ENCODE peak calls at places on chromosomes 13 and 19, in six cellular contexts. D is epithelial cell of esophagus; T is suprapubic skin; U is stimulated activated CD8-positive, alpha-beta memory T cell treated with anti-CD3 and anti-CD28 coated beads, Interleukin-2, amount 100 ng/mL, for 48 hours; J is HL-60; R is RPMI8226. H is an unnamed sample.

GRCh38 chr19:51203941-51204720 is 20.7 kb upstream of the CD33 start:
- DNase-seq in D (no peak), T (no peak), U (no peak), J (peak), R (no peak), H (no peak)

GRCh38 chr13:29162638-29163037 is 342.5 kb downstream of the MTUS2 start:
- DNase-seq in D (no peak), T (no peak), U (no peak), J (no peak), R (peak), H (no peak)

GRCh38 chr19:19662344-19662743 is 1.1 kb downstream of the ATP13A1 start:
- DNase-seq in D (no peak), T (no peak), U (no peak), J (no peak), R (no peak), H (no peak)

GRCh38 chr13:38998739-38999138 is 8.1 kb upstream of the STOML3 start:
- DNase-seq in D (no peak), T (no peak), U (no peak), J (no peak), R (no peak), H (no peak)

GRCh38 chr19:18006895-18007604 is 920 bp upstream of the ARRDC2 start:
- DNase-seq in D (peak), T (no peak), U (peak), J (peak), R (peak), H (peak)

GRCh38 chr19:35143231-35143715 is at the start of gene FXYD7:
- DNase-seq in D (no peak), T (no peak), U (no peak), J (no peak), R (no peak), H (no peak)

GRCh38 chr19:13042443-13043130 is 47.3 kb downstream of the NFIX start:
- DNase-seq in D (no peak), T (no peak), U (no peak), J (no peak), R (no peak), H (no peak)

GRCh38 chr13:41420146-41420545 is 37.2 kb upstream of the RGCC start:
- DNase-seq in D (no peak), T (no peak), U (no peak), J (no peak), R (no peak), H (no peak)

GRCh38 chr19:19321143-19321577 is 531 bp downstream of the MAU2 start:
- DNase-seq in D (no peak), T (no peak), U (no peak), J (peak), R (peak), H (no peak)

GRCh38 chr19:56083668-56084067 is 37.4 kb downstream of the ZNF787 start:
- DNase-seq in D (no peak), T (no peak), U (no peak), J (no peak), R (no peak), H (no peak)

GRCh38 chr19:4454621-4454951 is 3.0 kb downstream of the UBXN6 start:
- DNase-seq in D (no peak), T (no peak), U (no peak), J (no peak), R (no peak), H (no peak)

GRCh38 chr13:39224841-39225240 is 186.6 kb downstream of the NHLRC3 start:
- DNase-seq in D (peak), T (no peak), U (no peak), J (no peak), R (no peak), H (peak)

GRCh38 chr19:12496480-12496879 is 11.9 kb upstream of the ZNF709 start:
- DNase-seq in D (no peak), T (no peak), U (no peak), J (no peak), R (no peak), H (no peak)

GRCh38 chr13:110134801-110135200 is 172.2 kb downstream of the COL4A1 start:
- DNase-seq in D (no peak), T (no peak), U (no peak), J (no peak), R (no peak), H (no peak)

GRCh38 chr13:100156786-100157185 is 67.9 kb downstream of the PCCA start:
- DNase-seq in D (peak), T (no peak), U (no peak), J (no peak), R (no peak), H (peak)

GRCh38 chr13:39037410-39037879 is 444 bp downstream of the PROSER1 start:
- DNase-seq in D (no peak), T (no peak), U (peak), J (no peak), R (peak), H (no peak)

GRCh38 chr13:24063281-24063851 is 97.2 kb upstream of the SPATA13 start:
- DNase-seq in D (no peak), T (no peak), U (no peak), J (no peak), R (no peak), H (no peak)

GRCh38 chr19:47247308-47247990 is 8.9 kb upstream of the CCDC9 start:
- DNase-seq in D (peak), T (peak), U (peak), J (peak), R (peak), H (peak)

GRCh38 chr13:104869501-104869900 is 1666.0 kb downstream of the EFNB2 start:
- DNase-seq in D (no peak), T (no peak), U (no peak), J (peak), R (no peak), H (no peak)

GRCh38 chr13:27194209-27194608 is 22.6 kb upstream of the USP12 start:
- DNase-seq in D (peak), T (no peak), U (no peak), J (no peak), R (no peak), H (no peak)